ENCODE peak calls at places on chromosome 17, in five cellular contexts. P, O, M, U and T are unnamed samples.

GRCh38 chr17:13273744-13274295 is 256.0 kb upstream of the ELAC2 start:
- DNase-seq in P (peak; percentile 4), O (no peak), M (no peak), U (no peak), T (no peak)

GRCh38 chr17:42210046-42210445 is 15.8 kb upstream of the GHDC start:
- DNase-seq in P (no peak), O (no peak), M (no peak), U (no peak), T (no peak)

GRCh38 chr17:71438631-71439146 is 682.1 kb upstream of the SOX9 start:
- DNase-seq in P (peak; percentile 98), O (no peak), M (no peak), U (no peak), T (peak; percentile 98)

GRCh38 chr17:35879748-35880654 is at the start of gene CCL5:
- DNase-seq in P (peak; percentile 13), O (no peak), M (no peak), U (no peak), T (no peak)

GRCh38 chr17:83202002-83203000 is 122.9 kb downstream of the METRNL start:
- DNase-seq in P (no peak), O (peak; percentile 10), M (no peak), U (no peak), T (no peak)

GRCh38 chr17:74877592-74878543 is 5.1 kb upstream of the FDXR start:
- DNase-seq in P (no peak), O (no peak), M (no peak), U (no peak), T (no peak)

GRCh38 chr17:80706454-80706853 is 161.8 kb downstream of the RPTOR start:
- DNase-seq in P (no peak), O (no peak), M (no peak), U (no peak), T (no peak)

GRCh38 chr17:80839401-80839800 is 152.2 kb upstream of the CHMP6 start:
- DNase-seq in P (no peak), O (no peak), M (no peak), U (no peak), T (no peak)

GRCh38 chr17:48995871-48996695 is 1.1 kb upstream of the IGF2BP1 start:
- DNase-seq in P (no peak), O (peak; percentile 93), M (peak; percentile 95), U (peak; percentile 93), T (peak; percentile 79)

GRCh38 chr17:10737168-10737622 is 7.4 kb upstream of the TMEM220 start:
- DNase-seq in P (peak; percentile 55), O (peak; percentile 66), M (peak; percentile 75), U (no peak), T (peak; percentile 66)

GRCh38 chr17:52035336-52035915 is 123.1 kb downstream of the CA10 start:
- DNase-seq in P (no peak), O (no peak), M (no peak), U (no peak), T (no peak)

GRCh38 chr17:39782481-39782880 is 44.7 kb downstream of the GRB7 start:
- DNase-seq in P (peak; percentile 8), O (no peak), M (no peak), U (no peak), T (peak; percentile 28)

GRCh38 chr17:77675816-77676799 is 282.4 kb upstream of the TNRC6C start:
- DNase-seq in P (no peak), O (no peak), M (no peak), U (peak; percentile 26), T (no peak)

GRCh38 chr17:50367401-50367800 is 5.6 kb downstream of the MRPL27 start:
- DNase-seq in P (no peak), O (no peak), M (no peak), U (no peak), T (no peak)

GRCh38 chr17:37064166-37064565 is 115.4 kb downstream of the AATF start:
- DNase-seq in P (no peak), O (no peak), M (no peak), U (no peak), T (no peak)

DNA sequence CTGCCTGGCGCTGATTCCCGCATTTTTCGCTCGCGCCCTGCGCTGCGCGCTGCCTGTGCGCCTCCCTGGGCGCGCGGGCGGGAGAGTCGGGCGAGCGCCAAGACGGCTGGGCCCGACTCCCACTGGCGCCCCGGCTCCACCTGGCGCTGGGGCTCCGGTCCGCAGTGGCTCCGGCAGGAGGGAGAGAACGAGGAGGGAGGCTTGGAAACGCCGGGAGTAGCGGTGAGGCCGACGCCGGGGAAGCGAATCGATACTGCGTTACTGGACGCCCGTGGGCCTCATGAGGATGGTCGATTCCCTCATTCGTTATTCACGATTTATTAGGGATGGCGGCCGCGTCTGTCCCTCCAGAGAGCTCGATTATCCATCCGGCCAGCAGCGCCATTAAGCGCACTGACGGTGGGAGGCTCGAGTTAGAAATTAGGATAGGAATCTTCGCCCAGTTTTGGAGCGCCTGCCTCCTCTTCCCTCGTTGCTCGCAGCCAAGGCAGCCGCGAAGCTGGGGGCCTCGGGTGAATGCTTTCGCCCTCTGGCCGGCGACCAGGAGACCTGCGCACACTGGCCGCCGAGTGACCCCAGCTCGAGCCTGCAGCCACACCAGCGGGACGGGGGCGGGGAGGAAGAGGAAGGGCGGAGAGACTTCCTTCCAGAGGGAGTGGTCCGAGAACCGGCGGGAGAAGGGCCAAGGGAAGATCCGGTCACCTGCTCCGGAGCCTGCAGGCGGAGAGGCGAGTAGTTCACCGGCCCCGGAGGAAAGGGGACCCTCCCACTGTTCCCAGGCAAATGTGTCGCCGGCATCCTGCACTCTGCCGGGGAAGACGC is 1.3 kb upstream of the PCGF2 start:
- DNase-seq in P (peak; percentile 52), O (peak; percentile 84), M (peak; percentile 93), U (peak; percentile 77), T (peak; percentile 68)
- H3K23ac ChIP-seq in P (peak overlapping the region; percentile 89), O (no peak overlapping the region), M (no peak overlapping the region), U (peak overlapping the region; percentile 86), T (no peak overlapping the region)

DNA sequence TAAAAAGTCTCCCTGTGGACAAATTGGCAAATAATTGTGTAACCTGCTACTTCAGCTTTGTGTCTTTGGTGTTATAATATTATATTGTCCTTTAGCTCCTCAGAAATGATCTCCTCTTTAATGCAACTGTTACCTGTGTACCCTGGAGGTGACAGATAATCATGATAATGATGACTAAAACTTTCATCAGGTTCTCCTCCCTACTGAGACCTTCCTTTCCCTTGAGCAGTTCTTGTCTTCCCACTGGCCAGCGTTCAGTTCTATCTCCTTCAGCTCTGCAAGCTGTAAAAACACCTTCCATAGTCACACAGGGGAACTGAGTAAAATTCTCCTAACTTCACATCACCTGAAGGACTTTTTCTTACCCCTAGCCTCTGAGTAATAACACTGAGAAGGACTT is 14.6 kb downstream of the KRT12 start:
- DNase-seq in P (no peak), O (no peak), M (no peak), U (no peak), T (no peak)
- H2AFZ ChIP-seq in P (no peak overlapping the region), O (no peak overlapping the region), M (no peak overlapping the region), U (no peak overlapping the region), T (no peak overlapping the region)

GRCh38 chr17:81867952-81868673 is 3.0 kb downstream of the ARHGDIA start:
- DNase-seq in P (no peak), O (no peak), M (peak; percentile 55), U (no peak), T (no peak)

GRCh38 chr17:81869221-81870154 is 1.6 kb downstream of the ARHGDIA start:
- DNase-seq in P (no peak), O (peak; percentile 90), M (peak; percentile 86), U (no peak), T (peak; percentile 70)

GRCh38 chr17:81870155-81870977 is 771 bp downstream of the ARHGDIA start:
- DNase-seq in P (peak; percentile 69), O (peak; percentile 62), M (peak; percentile 62), U (no peak), T (peak; percentile 71)

GRCh38 chr17:81867123-81867951 is 3.8 kb downstream of the ARHGDIA start:
- DNase-seq in P (peak; percentile 52), O (peak; percentile 64), M (peak; percentile 84), U (no peak), T (peak; percentile 75)

DNA sequence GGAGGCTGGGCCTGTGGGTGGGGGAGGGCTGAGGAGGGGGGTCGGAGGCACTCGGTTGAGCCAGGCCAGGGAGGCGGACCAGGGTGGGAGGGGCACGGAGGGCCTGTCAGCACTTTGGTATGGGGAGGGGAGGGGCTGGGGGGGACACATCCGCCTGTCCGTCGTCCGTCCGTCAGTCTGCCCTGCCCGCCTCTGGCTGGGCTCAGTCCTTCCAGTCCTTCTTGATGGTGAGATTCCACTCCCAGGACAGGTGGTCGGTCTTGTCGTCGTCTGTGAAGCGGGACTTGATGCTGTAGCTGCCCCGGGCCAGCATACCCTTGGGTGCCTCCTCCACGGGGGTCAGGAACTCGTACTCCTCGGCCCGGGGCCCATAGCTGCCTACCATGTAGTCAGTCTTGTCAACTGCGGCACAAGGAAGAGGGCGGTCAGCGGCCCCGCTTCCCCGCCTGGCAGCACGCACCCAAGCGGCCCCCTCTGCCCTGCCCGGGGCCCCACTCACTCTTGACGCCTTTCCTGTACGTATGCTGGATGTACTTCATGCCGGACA is 2.4 kb downstream of the ARHGDIA start:
- DNase-seq in P (peak; percentile 88), O (no peak), M (peak; percentile 78), U (no peak), T (peak; percentile 92)
- H3K23ac ChIP-seq in P (peak overlapping the region; percentile 94), O (no peak overlapping the region), M (no peak overlapping the region), U (peak overlapping the region; percentile 99), T (no peak overlapping the region)

GRCh38 chr17:70021726-70022125 is 53.3 kb upstream of the KCNJ16 start:
- DNase-seq in P (peak; percentile 7), O (no peak), M (no peak), U (no peak), T (no peak)
- H2AFZ ChIP-seq in P (no peak overlapping the region), O (no peak overlapping the region), M (no peak overlapping the region), U (no peak overlapping the region), T (no peak overlapping the region)

DNA sequence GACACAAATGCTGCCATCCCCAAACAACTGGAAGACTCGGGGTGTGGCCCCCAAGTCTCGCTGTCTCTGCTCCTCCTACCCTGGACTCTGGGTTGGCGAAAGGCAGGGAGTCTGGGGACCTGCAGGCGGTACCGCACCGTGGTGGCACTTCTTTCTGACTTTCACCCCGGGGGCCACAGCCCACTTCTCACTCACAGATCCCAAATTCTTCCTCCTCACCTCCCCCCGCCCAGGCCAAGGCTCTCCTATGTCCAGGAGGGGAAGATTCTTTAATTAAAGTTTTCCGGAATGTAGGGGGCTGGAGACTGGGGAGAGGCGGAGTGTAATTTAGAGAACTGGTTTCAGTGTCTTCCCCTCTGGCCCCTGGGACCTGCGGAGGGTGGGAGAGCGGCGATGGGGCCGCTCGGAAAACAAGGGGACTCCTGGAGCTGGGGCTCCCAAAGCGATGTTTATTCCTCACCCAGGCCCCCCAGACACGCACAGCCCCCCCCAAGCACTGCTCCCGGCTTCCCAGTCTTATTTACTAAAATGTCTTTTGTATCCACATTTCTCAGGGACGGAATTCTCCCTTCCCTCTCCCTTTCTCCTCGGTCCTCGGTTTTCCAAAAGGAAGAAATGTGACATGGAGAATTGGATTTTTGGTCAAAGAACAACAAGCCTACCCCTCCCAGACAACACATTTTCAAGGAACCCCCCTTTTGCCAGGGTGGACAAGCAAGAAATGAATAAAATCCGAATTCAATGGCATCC is 1.2 kb downstream of the WNT3 start:
- DNase-seq in P (no peak), O (peak; percentile 63), M (peak; percentile 43), U (no peak), T (no peak)
- H3K23ac ChIP-seq in P (no peak overlapping the region), O (no peak overlapping the region), M (no peak overlapping the region), U (no peak overlapping the region), T (no peak overlapping the region)